ENCODE peak calls at places on chromosomes 6 and 20, in five cellular contexts. J is ascending aorta, V is dorsolateral prefrontal cortex, P is osteoblast, H is hepatocyte. Z is an unnamed sample.

GRCh38 chr6:20092071-20092566 is 120.2 kb downstream of the MBOAT1 start:
- DNase-seq in P (peak; percentile 72), V (no peak), J (no peak), H (peak; percentile 46), Z (peak; percentile 52)

GRCh38 chr20:11740975-11741374 is 176.7 kb upstream of the BTBD3 start:
- DNase-seq in J (no peak), H (no peak), P (no peak), V (no peak), Z (no peak)

GRCh38 chr6:67630146-67630545 is 1004.9 kb upstream of the ADGRB3 start:
- DNase-seq in J (no peak), H (peak; percentile 3), V (no peak), P (no peak), Z (no peak)

GRCh38 chr6:166046232-166046631 is 121.4 kb downstream of the TBXT start:
- DNase-seq in P (no peak), H (no peak), V (no peak), J (no peak), Z (no peak)

GRCh38 chr6:3585320-3585935 is 128.6 kb upstream of the SLC22A23 start:
- DNase-seq in H (no peak), J (no peak), V (no peak), P (no peak), Z (no peak)

GRCh38 chr6:163876391-163876790 is 461.9 kb downstream of the QKI start:
- DNase-seq in P (no peak), V (no peak), J (no peak), H (no peak), Z (no peak)

GRCh38 chr6:113879186-113880096 is 22.3 kb downstream of the MARCKS start:
- DNase-seq in J (peak; percentile 66), V (no peak), P (no peak), H (peak; percentile 83), Z (peak; percentile 23)

GRCh38 chr6:422423-423061 is 31.0 kb downstream of the IRF4 start:
- DNase-seq in H (peak; percentile 86), J (no peak), V (no peak), P (peak; percentile 100), Z (no peak)

GRCh38 chr6:10146723-10147451 is 268.0 kb downstream of the TFAP2A start:
- DNase-seq in P (no peak), H (peak; percentile 35), V (peak; percentile 43), J (no peak), Z (peak; percentile 23)

GRCh38 chr20:44643596-44644383 is 7.7 kb downstream of the ADA start:
- DNase-seq in P (peak; percentile 92), J (peak; percentile 85), H (peak; percentile 77), V (no peak), Z (no peak)

GRCh38 chr6:43648248-43648647 is 3.4 kb downstream of the RSPH9 start:
- DNase-seq in J (no peak), P (no peak), V (no peak), H (no peak), Z (no peak)

GRCh38 chr6:43639984-43640800 is 4.6 kb downstream of the MAD2L1BP start:
- DNase-seq in J (no peak), H (no peak), V (no peak), P (no peak), Z (no peak)

GRCh38 chr6:43647613-43648012 is 2.8 kb downstream of the RSPH9 start:
- DNase-seq in H (no peak), V (no peak), P (no peak), J (no peak), Z (no peak)

GRCh38 chr6:43644940-43645612 is at the start of gene RSPH9:
- DNase-seq in H (peak; percentile 86), V (no peak), J (peak; percentile 71), P (peak; percentile 91), Z (no peak)

DNA sequence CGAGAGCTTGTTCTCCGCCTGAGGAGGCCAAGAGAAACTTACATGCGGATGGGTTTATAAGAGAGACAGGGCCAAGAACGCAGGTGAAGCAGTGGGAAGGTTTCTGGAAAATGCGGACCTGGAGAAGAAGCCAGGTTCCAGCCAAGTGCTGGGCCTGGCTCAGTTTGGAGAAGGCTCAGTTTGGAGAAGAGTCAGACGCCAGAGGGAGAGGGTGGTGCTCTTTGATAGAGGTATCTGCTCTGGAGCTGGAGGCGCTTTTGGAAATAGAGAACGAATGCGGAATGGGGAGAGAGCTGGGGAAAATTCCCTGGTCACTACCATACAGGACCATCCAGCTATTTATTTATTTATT is 753 bp downstream of the RSPH9 start:
- DNase-seq in J (no peak), H (no peak), P (no peak), V (no peak), Z (no peak)
- H3K4me3 ChIP-seq in J (peak overlapping the region; percentile 61), H (peak overlapping the region; percentile 23), P (peak overlapping the region; percentile 72), V (peak overlapping the region; percentile 57), Z (no peak overlapping the region)

DNA sequence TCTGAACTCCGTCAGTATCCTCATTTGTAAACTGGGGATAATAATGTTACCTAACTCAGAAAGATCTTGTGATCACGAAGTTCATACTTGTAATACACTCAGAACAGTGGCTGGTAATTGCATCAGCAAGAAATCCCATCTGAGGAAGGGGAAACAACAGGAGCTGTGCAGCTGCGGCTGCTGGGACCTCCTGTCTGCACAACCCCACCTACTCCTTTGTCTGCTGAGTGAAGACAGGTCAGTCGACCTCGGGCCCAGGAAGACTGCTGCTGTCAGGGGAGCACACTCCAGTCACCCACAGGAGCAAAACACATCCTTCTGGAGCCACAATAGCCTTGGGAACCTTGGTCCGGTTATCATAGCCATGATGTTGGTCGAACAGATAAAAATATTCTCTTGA is 90.3 kb downstream of the MAP3K7 start:
- DNase-seq in J (no peak), H (no peak), P (peak; percentile 25), V (no peak), Z (no peak)
- H3K4me3 ChIP-seq in J (no peak overlapping the region), H (no peak overlapping the region), P (no peak overlapping the region), V (no peak overlapping the region), Z (no peak overlapping the region)

GRCh38 chr6:75604294-75604693 is 2.6 kb downstream of the SENP6 start:
- DNase-seq in P (no peak), V (no peak), H (no peak), J (no peak), Z (no peak)
- H3K4me3 ChIP-seq in P (peak overlapping the region; percentile 97), V (peak overlapping the region; percentile 84), H (peak overlapping the region; percentile 86), J (peak overlapping the region; percentile 94), Z (no peak overlapping the region)

GRCh38 chr6:138724015-138724414 is 49.6 kb upstream of the CCDC28A start:
- DNase-seq in H (peak; percentile 35), P (no peak), J (no peak), V (no peak), Z (no peak)
- H3K4me3 ChIP-seq in H (no peak overlapping the region), P (no peak overlapping the region), J (no peak overlapping the region), V (no peak overlapping the region), Z (no peak overlapping the region)

GRCh38 chr6:57069228-57069627 is 20.8 kb upstream of the ZNF451 start:
- DNase-seq in P (no peak), J (no peak), V (no peak), H (no peak), Z (no peak)
- H3K4me3 ChIP-seq in P (no peak overlapping the region), J (no peak overlapping the region), V (no peak overlapping the region), H (no peak overlapping the region), Z (no peak overlapping the region)

DNA sequence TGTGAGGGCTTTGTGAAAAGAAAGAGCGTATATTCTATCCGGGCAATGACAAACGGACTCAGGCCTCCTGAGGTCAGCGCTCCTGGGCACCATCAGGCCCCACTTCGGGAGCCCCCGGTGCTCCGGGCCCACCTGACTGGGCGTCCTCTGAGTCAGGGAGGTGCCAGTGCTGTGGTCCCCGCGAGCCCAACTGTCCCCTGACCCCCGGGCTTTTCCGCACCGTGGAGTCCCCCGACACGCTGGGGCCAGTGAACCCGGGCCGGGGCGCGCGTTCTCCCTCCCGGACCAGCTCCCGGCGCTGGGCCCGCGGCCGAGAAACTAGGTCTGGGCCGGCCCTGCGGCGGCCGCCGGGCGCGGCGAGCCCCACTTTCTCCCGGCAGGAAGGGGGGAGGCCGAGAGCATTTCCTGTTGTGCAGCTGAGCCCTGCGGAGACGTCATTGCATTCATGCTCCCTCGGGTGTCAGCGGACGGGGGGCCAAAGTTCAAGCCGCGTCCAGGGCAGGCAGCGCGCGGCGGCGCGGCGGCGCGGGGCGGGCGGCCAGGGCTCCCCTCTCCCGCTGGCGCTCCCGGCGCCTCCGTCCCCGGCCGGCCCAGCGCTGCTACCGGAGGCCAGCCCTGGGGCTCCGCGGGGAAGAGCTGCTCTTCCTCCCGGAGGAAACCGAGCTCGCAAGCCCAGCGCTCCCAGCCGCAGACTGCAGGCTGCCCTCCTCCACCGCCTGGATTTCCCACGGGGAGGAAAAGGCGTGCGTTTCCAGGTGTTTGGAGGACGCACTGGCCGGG is 18.3 kb downstream of the HIVEP2 start:
- DNase-seq in J (peak; percentile 88), H (peak; percentile 87), P (peak; percentile 97), V (peak; percentile 80), Z (no peak)
- H3K4me3 ChIP-seq in J (peak overlapping the region; percentile 78), H (peak overlapping the region; percentile 53), P (peak overlapping the region; percentile 81), V (peak overlapping the region; percentile 76), Z (peak overlapping the region; percentile 81)

DNA sequence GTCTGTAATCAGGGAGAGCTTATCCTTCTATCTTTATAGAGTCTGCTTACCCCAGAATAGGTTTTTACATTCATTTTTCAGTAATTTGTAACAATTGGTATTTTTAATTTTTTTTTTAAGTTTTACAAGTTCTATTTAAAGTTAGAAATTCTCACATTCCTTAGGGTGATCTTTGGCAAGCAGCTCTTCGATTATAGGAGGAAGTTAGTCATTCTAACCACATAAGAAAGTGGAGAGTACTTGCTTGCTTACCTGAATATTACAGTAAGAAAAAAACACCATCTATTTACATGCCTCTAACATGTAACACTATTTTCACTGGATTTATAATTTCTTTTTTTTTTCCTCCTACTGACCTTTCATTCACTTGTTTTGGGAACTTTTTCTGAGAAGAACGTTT is 6.7 kb downstream of the TSHZ2 start:
- DNase-seq in H (no peak), V (no peak), P (no peak), J (no peak), Z (no peak)
- H3K4me3 ChIP-seq in H (no peak overlapping the region), V (no peak overlapping the region), P (no peak overlapping the region), J (no peak overlapping the region), Z (no peak overlapping the region)

GRCh38 chr20:10666221-10667076 is 7.3 kb downstream of the JAG1 start:
- DNase-seq in V (no peak), P (no peak), J (no peak), H (no peak), Z (no peak)
- H3K4me3 ChIP-seq in V (peak overlapping the region; percentile 21), P (no peak overlapping the region), J (peak overlapping the region; percentile 39), H (no peak overlapping the region), Z (no peak overlapping the region)

GRCh38 chr6:87174078-87174579 is 18.8 kb downstream of the ZNF292 start:
- DNase-seq in J (no peak), H (no peak), P (no peak), V (no peak), Z (no peak)
- H3K4me3 ChIP-seq in J (no peak overlapping the region), H (no peak overlapping the region), P (no peak overlapping the region), V (no peak overlapping the region), Z (no peak overlapping the region)